ENCODE peak calls at places on chromosomes 6 and 20, in nine cellular contexts. N is left ventricle myocardium inferior, M is ovary, Y is GM12865, C is BJ, O is GM06990, D is ascending aorta, E is AG04450, Q is foreskin fibroblast. U is an unnamed sample.
A peak's percentile ranks its signal among the peaks of the same experiment; 100 is the strongest.

GRCh38 chr6:43622541-43622940 is 6.5 kb downstream of the GTPBP2 start:
- DNase-seq in Q (no peak), Y (no peak), M (no peak), N (no peak), C (no peak), D (no peak), O (no peak), E (no peak), U (no peak)

GRCh38 chr6:134537146-134537555 is 219.2 kb upstream of the SGK1 start:
- DNase-seq in O (no peak), N (no peak), Y (no peak), E (peak; percentile 70), D (no peak), M (no peak), C (peak; percentile 59), Q (peak; percentile 97), U (no peak)

GRCh38 chr6:24329022-24329421 is 28.8 kb downstream of the DCDC2 start:
- DNase-seq in N (no peak), Q (no peak), O (no peak), D (no peak), Y (no peak), M (no peak), C (no peak), E (no peak), U (no peak)

GRCh38 chr6:36273067-36273466 is 3.2 kb downstream of the PNPLA1 start:
- DNase-seq in Q (no peak), C (no peak), D (peak; percentile 4), Y (no peak), M (no peak), O (no peak), N (no peak), E (no peak), U (no peak)

GRCh38 chr6:6920984-6921313 is 186.8 kb upstream of the RREB1 start:
- DNase-seq in O (no peak), E (no peak), Q (no peak), Y (no peak), M (no peak), D (no peak), C (no peak), N (no peak), U (no peak)

GRCh38 chr6:44061375-44062104 is 65.7 kb downstream of the MRPL14 start:
- DNase-seq in N (no peak), Q (peak; percentile 74), D (no peak), M (no peak), C (no peak), Y (no peak), O (no peak), E (no peak), U (no peak)

GRCh38 chr6:33597551-33598322 is 17.7 kb upstream of the BAK1 start:
- DNase-seq in D (no peak), C (no peak), Y (no peak), E (no peak), O (no peak), N (peak; percentile 74), M (no peak), Q (peak; percentile 39), U (no peak)

GRCh38 chr6:34981951-34982350 is 92.9 kb downstream of the ANKS1A start:
- DNase-seq in D (no peak), M (no peak), O (no peak), E (no peak), N (no peak), C (no peak), Q (peak; percentile 45), Y (no peak), U (no peak)

GRCh38 chr20:58511364-58511763 is 3.8 kb downstream of the APCDD1L start:
- DNase-seq in N (no peak), M (no peak), Y (no peak), Q (peak; percentile 67), O (no peak), D (no peak), E (peak; percentile 47), C (no peak), U (no peak)

GRCh38 chr20:63736893-63737689 is 627 bp downstream of the LIME1 start:
- DNase-seq in M (no peak), Q (no peak), O (peak; percentile 80), N (no peak), E (no peak), D (peak; percentile 63), C (no peak), Y (peak; percentile 77), U (no peak)

GRCh38 chr20:1922786-1923185 is 27.6 kb downstream of the SIRPA start:
- DNase-seq in O (no peak), Q (no peak), E (no peak), M (no peak), C (no peak), Y (no peak), D (no peak), N (no peak), U (no peak)

GRCh38 chr6:92000112-92000511 is 1413.2 kb upstream of the MAP3K7 start:
- DNase-seq in O (no peak), M (no peak), D (no peak), C (no peak), N (no peak), Y (no peak), E (no peak), Q (no peak), U (no peak)

GRCh38 chr6:13924146-13924948 is 405 bp upstream of the RNF182 start:
- DNase-seq in D (peak; percentile 63), O (peak; percentile 8), M (peak; percentile 28), N (peak; percentile 25), Y (peak; percentile 12), C (no peak), E (no peak), Q (peak; percentile 79), U (no peak)

DNA sequence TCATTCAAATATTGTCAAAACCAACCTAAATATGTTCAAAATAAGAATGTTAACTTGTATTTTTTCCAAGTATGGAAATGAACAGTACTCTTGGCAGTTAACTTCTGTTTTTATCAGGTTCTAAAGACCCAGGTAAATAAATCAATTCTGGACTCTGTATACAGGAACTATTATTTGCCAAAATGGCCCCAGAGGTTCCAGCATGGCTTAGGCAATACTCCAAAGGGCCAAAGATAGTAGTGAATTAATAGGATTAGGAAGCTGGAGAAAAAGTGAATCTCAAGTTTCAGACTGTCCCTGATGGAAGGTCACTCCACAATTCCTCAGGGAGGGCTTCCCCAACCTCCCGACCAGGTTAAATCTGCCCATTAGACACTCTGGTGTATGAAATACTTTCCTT is 6.7 kb downstream of the BACH2 start:
- DNase-seq in Q (no peak), C (no peak), M (no peak), Y (no peak), N (no peak), O (no peak), D (no peak), E (no peak), U (no peak)
- H3K4me3 ChIP-seq in Q (no peak overlapping the region), C (no peak overlapping the region), M (no peak overlapping the region), Y (no peak overlapping the region), N (no peak overlapping the region), O (no peak overlapping the region), D (no peak overlapping the region), E (no peak overlapping the region), U (no peak overlapping the region)

DNA sequence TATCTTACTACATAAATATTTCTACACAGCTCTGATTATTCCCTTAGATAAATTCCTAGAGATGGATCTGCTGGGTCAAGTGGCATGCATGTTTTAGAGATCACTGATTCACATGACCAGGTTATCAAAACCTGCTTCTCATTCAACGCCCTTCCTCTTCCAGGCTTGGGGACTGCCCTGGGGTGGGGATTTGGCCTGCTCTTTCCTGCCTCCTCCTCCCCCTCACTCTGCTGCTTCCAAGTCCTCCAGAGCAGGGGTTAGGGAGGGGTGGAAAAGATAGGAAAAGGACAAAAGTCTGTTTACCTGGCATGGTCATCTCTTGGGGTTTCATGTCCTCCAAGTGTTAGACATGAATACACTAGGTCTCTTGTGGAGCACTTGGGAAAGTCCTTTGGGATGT is 105.6 kb upstream of the GPR6 start:
- DNase-seq in N (no peak), E (no peak), Q (no peak), D (no peak), C (no peak), Y (no peak), M (no peak), O (no peak), U (no peak)
- H3K4me3 ChIP-seq in N (no peak overlapping the region), E (no peak overlapping the region), Q (no peak overlapping the region), D (no peak overlapping the region), C (no peak overlapping the region), Y (no peak overlapping the region), M (no peak overlapping the region), O (no peak overlapping the region), U (no peak overlapping the region)

GRCh38 chr20:57266251-57267157 is at the start of gene BMP7:
- DNase-seq in D (no peak), O (no peak), E (no peak), Y (no peak), Q (peak; percentile 14), M (no peak), C (no peak), N (no peak), U (no peak)
- H3K4me3 ChIP-seq in D (no peak within 1 kb of the TSS), O (no peak within 1 kb of the TSS), E (no peak within 1 kb of the TSS), Y (no peak within 1 kb of the TSS), Q (no peak within 1 kb of the TSS), M (no peak within 1 kb of the TSS), C (no peak within 1 kb of the TSS), N (peak within 1 kb of the TSS; percentile 65), U (no peak within 1 kb of the TSS)

GRCh38 chr6:146434991-146435390 is 108.6 kb upstream of the RAB32 start:
- DNase-seq in E (no peak), C (no peak), N (no peak), Y (no peak), M (no peak), O (no peak), Q (no peak), D (no peak), U (no peak)
- H3K4me3 ChIP-seq in E (no peak overlapping the region), C (no peak overlapping the region), N (peak overlapping the region; percentile 55), Y (no peak overlapping the region), M (no peak overlapping the region), O (no peak overlapping the region), Q (no peak overlapping the region), D (peak overlapping the region; percentile 38), U (peak overlapping the region; percentile 70)

DNA sequence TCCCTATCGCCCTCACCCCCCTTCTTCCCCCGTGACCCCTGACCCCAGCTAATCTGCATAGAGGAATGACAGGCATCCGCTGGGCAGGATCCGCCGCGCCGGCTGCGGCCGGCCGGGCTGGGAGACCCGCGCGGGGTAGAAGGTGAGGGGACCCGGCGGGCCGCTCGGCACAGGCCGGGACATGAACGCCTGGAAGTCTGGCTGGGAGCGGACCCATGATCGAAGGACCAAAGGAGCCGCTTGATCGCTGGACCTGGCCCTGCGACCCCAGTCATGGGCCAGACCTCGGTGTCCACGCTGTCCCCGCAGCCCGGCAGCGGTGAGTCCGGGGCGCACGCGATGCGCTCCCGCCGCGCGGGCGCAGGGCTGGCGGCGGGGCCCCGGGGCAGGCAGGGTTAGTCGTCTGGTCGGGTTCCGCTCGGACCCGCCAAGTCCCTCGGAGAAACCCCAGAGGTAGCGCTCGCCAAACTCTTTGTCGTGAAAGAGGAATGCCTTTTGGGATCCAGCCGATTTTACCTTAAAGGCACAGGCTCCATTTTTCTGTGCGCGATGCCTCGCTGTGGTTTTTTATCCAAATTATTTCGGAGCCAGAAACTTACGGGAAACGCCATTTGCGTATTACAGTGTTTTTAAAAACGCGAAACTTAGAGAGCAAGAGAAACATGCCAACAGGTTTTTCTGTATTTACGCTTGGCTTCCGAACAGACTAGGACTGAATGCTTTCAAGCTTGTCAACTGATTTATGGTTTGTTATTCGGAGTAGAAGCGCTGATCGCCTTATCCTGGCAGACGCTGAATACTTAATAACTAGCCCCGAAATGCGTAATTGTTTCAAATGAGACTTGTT is at the start of gene PHACTR2:
- DNase-seq in D (peak; percentile 92), N (peak; percentile 80), E (no peak), O (peak; percentile 31), M (peak; percentile 76), Y (no peak), C (peak; percentile 28), Q (peak; percentile 85), U (peak; percentile 64)
- H3K4me3 ChIP-seq in D (peak within 1 kb of the TSS; percentile 92), N (peak within 1 kb of the TSS; percentile 86), E (peak within 1 kb of the TSS; percentile 75), O (peak within 1 kb of the TSS; percentile 56), M (peak within 1 kb of the TSS; percentile 63), Y (peak within 1 kb of the TSS; percentile 17), C (peak within 1 kb of the TSS; percentile 88), Q (peak within 1 kb of the TSS; percentile 59), U (peak within 1 kb of the TSS; percentile 81)